ENCODE peak calls at places on chromosomes 2 and 18, in ten cellular contexts. One of them, this sample, is unnamed.

GRCh38 chr2:109475531-109476210 is 138.1 kb downstream of the SEPTIN10 start:
- DNase-seq in GM20000: no peak
- DNase-seq in stimulated activated CD4-positive, alpha-beta T cell treated with anti-CD3 and anti-CD28 coated beads, Interleukin-2, amount 100 ng/mL, for 24 hours: no peak
- DNase-seq in T47D: no peak
- DNase-seq in CD4-positive, alpha-beta T cell: no peak
- DNase-seq in astrocyte of the spinal cord: peak
- DNase-seq in HT1080: peak
- DNase-seq in amniotic stem cell: no peak
- DNase-seq in GM04504: peak
- DNase-seq in iris pigment epithelial cell: peak
- DNase-seq in this sample: no peak

GRCh38 chr2:175430236-175430635 is 248.7 kb upstream of the ATP5MC3 start:
- DNase-seq in astrocyte of the spinal cord: no peak
- DNase-seq in HT1080: no peak
- DNase-seq in GM20000: no peak
- DNase-seq in amniotic stem cell: no peak
- DNase-seq in stimulated activated CD4-positive, alpha-beta T cell treated with anti-CD3 and anti-CD28 coated beads, Interleukin-2, amount 100 ng/mL, for 24 hours: no peak
- DNase-seq in GM04504: no peak
- DNase-seq in CD4-positive, alpha-beta T cell: no peak
- DNase-seq in T47D: no peak
- DNase-seq in iris pigment epithelial cell: no peak
- DNase-seq in this sample: no peak

GRCh38 chr2:134201559-134201958 is 52.3 kb upstream of the MGAT5 start:
- DNase-seq in GM04504: no peak
- DNase-seq in amniotic stem cell: no peak
- DNase-seq in HT1080: no peak
- DNase-seq in astrocyte of the spinal cord: no peak
- DNase-seq in CD4-positive, alpha-beta T cell: no peak
- DNase-seq in iris pigment epithelial cell: no peak
- DNase-seq in GM20000: no peak
- DNase-seq in T47D: no peak
- DNase-seq in stimulated activated CD4-positive, alpha-beta T cell treated with anti-CD3 and anti-CD28 coated beads, Interleukin-2, amount 100 ng/mL, for 24 hours: no peak
- DNase-seq in this sample: no peak

GRCh38 chr2:57892920-57893319 is 153.7 kb upstream of the VRK2 start:
- DNase-seq in GM20000: peak
- DNase-seq in CD4-positive, alpha-beta T cell: no peak
- DNase-seq in stimulated activated CD4-positive, alpha-beta T cell treated with anti-CD3 and anti-CD28 coated beads, Interleukin-2, amount 100 ng/mL, for 24 hours: no peak
- DNase-seq in iris pigment epithelial cell: no peak
- DNase-seq in astrocyte of the spinal cord: no peak
- DNase-seq in amniotic stem cell: no peak
- DNase-seq in GM04504: no peak
- DNase-seq in HT1080: no peak
- DNase-seq in T47D: no peak
- DNase-seq in this sample: no peak

GRCh38 chr2:149143734-149144133 is 105.2 kb downstream of the LYPD6B start:
- DNase-seq in stimulated activated CD4-positive, alpha-beta T cell treated with anti-CD3 and anti-CD28 coated beads, Interleukin-2, amount 100 ng/mL, for 24 hours: no peak
- DNase-seq in GM20000: no peak
- DNase-seq in astrocyte of the spinal cord: peak
- DNase-seq in iris pigment epithelial cell: peak
- DNase-seq in GM04504: no peak
- DNase-seq in CD4-positive, alpha-beta T cell: no peak
- DNase-seq in T47D: no peak
- DNase-seq in HT1080: peak
- DNase-seq in amniotic stem cell: no peak
- DNase-seq in this sample: no peak

GRCh38 chr2:225584821-225585220 is 185.3 kb downstream of the NYAP2 start:
- DNase-seq in CD4-positive, alpha-beta T cell: no peak
- DNase-seq in HT1080: no peak
- DNase-seq in amniotic stem cell: no peak
- DNase-seq in stimulated activated CD4-positive, alpha-beta T cell treated with anti-CD3 and anti-CD28 coated beads, Interleukin-2, amount 100 ng/mL, for 24 hours: no peak
- DNase-seq in GM04504: no peak
- DNase-seq in T47D: no peak
- DNase-seq in GM20000: no peak
- DNase-seq in iris pigment epithelial cell: no peak
- DNase-seq in astrocyte of the spinal cord: no peak
- DNase-seq in this sample: no peak

GRCh38 chr18:845152-845819 is 33.2 kb upstream of the YES1 start:
- DNase-seq in astrocyte of the spinal cord: peak
- DNase-seq in HT1080: peak
- DNase-seq in iris pigment epithelial cell: peak
- DNase-seq in GM04504: peak
- DNase-seq in CD4-positive, alpha-beta T cell: no peak
- DNase-seq in stimulated activated CD4-positive, alpha-beta T cell treated with anti-CD3 and anti-CD28 coated beads, Interleukin-2, amount 100 ng/mL, for 24 hours: no peak
- DNase-seq in amniotic stem cell: no peak
- DNase-seq in T47D: peak
- DNase-seq in GM20000: no peak
- DNase-seq in this sample: no peak

GRCh38 chr2:129777146-129777545 is 202.3 kb upstream of the RAB6C start:
- DNase-seq in stimulated activated CD4-positive, alpha-beta T cell treated with anti-CD3 and anti-CD28 coated beads, Interleukin-2, amount 100 ng/mL, for 24 hours: no peak
- DNase-seq in HT1080: no peak
- DNase-seq in amniotic stem cell: no peak
- DNase-seq in iris pigment epithelial cell: no peak
- DNase-seq in T47D: no peak
- DNase-seq in CD4-positive, alpha-beta T cell: no peak
- DNase-seq in astrocyte of the spinal cord: no peak
- DNase-seq in GM04504: no peak
- DNase-seq in GM20000: no peak
- DNase-seq in this sample: no peak

GRCh38 chr18:63889641-63890040 is 2.1 kb downstream of the SERPINB2 start:
- DNase-seq in HT1080: no peak
- DNase-seq in T47D: no peak
- DNase-seq in CD4-positive, alpha-beta T cell: no peak
- DNase-seq in GM20000: no peak
- DNase-seq in iris pigment epithelial cell: no peak
- DNase-seq in amniotic stem cell: no peak
- DNase-seq in GM04504: no peak
- DNase-seq in astrocyte of the spinal cord: no peak
- DNase-seq in stimulated activated CD4-positive, alpha-beta T cell treated with anti-CD3 and anti-CD28 coated beads, Interleukin-2, amount 100 ng/mL, for 24 hours: no peak
- DNase-seq in this sample: no peak

GRCh38 chr18:24234330-24234729 is 95.5 kb downstream of the CABYR start:
- DNase-seq in amniotic stem cell: no peak
- DNase-seq in iris pigment epithelial cell: peak
- DNase-seq in GM04504: no peak
- DNase-seq in T47D: no peak
- DNase-seq in astrocyte of the spinal cord: no peak
- DNase-seq in stimulated activated CD4-positive, alpha-beta T cell treated with anti-CD3 and anti-CD28 coated beads, Interleukin-2, amount 100 ng/mL, for 24 hours: no peak
- DNase-seq in CD4-positive, alpha-beta T cell: no peak
- DNase-seq in HT1080: no peak
- DNase-seq in GM20000: no peak
- DNase-seq in this sample: no peak

GRCh38 chr2:166057363-166058169 is 70.3 kb downstream of the SCN1A start:
- DNase-seq in T47D: peak
- DNase-seq in GM20000: peak
- DNase-seq in GM04504: peak
- DNase-seq in HT1080: peak
- DNase-seq in astrocyte of the spinal cord: peak
- DNase-seq in stimulated activated CD4-positive, alpha-beta T cell treated with anti-CD3 and anti-CD28 coated beads, Interleukin-2, amount 100 ng/mL, for 24 hours: no peak
- DNase-seq in amniotic stem cell: no peak
- DNase-seq in CD4-positive, alpha-beta T cell: no peak
- DNase-seq in iris pigment epithelial cell: peak
- DNase-seq in this sample: no peak

GRCh38 chr2:38215993-38216392 is 140.0 kb upstream of the CYP1B1 start:
- DNase-seq in stimulated activated CD4-positive, alpha-beta T cell treated with anti-CD3 and anti-CD28 coated beads, Interleukin-2, amount 100 ng/mL, for 24 hours: no peak
- DNase-seq in astrocyte of the spinal cord: peak
- DNase-seq in iris pigment epithelial cell: peak
- DNase-seq in GM04504: no peak
- DNase-seq in CD4-positive, alpha-beta T cell: no peak
- DNase-seq in amniotic stem cell: no peak
- DNase-seq in T47D: peak
- DNase-seq in HT1080: no peak
- DNase-seq in GM20000: no peak
- DNase-seq in this sample: no peak

GRCh38 chr2:56179931-56180330 is 3.9 kb upstream of the CCDC85A start:
- DNase-seq in HT1080: no peak
- DNase-seq in T47D: no peak
- DNase-seq in CD4-positive, alpha-beta T cell: no peak
- DNase-seq in iris pigment epithelial cell: no peak
- DNase-seq in GM20000: no peak
- DNase-seq in astrocyte of the spinal cord: no peak
- DNase-seq in amniotic stem cell: no peak
- DNase-seq in GM04504: no peak
- DNase-seq in stimulated activated CD4-positive, alpha-beta T cell treated with anti-CD3 and anti-CD28 coated beads, Interleukin-2, amount 100 ng/mL, for 24 hours: no peak
- DNase-seq in this sample: no peak

GRCh38 chr2:99598435-99598834 is 108.6 kb upstream of the REV1 start:
- DNase-seq in T47D: no peak
- DNase-seq in GM20000: no peak
- DNase-seq in CD4-positive, alpha-beta T cell: no peak
- DNase-seq in HT1080: no peak
- DNase-seq in stimulated activated CD4-positive, alpha-beta T cell treated with anti-CD3 and anti-CD28 coated beads, Interleukin-2, amount 100 ng/mL, for 24 hours: no peak
- DNase-seq in astrocyte of the spinal cord: no peak
- DNase-seq in iris pigment epithelial cell: no peak
- DNase-seq in GM04504: no peak
- DNase-seq in amniotic stem cell: no peak
- DNase-seq in this sample: no peak

GRCh38 chr2:71360434-71360975 is 28.9 kb downstream of the ZNF638 start:
- DNase-seq in T47D: no peak
- DNase-seq in GM04504: no peak
- DNase-seq in stimulated activated CD4-positive, alpha-beta T cell treated with anti-CD3 and anti-CD28 coated beads, Interleukin-2, amount 100 ng/mL, for 24 hours: no peak
- DNase-seq in iris pigment epithelial cell: no peak
- DNase-seq in CD4-positive, alpha-beta T cell: no peak
- DNase-seq in amniotic stem cell: no peak
- DNase-seq in HT1080: no peak
- DNase-seq in GM20000: no peak
- DNase-seq in astrocyte of the spinal cord: no peak
- DNase-seq in this sample: no peak

GRCh38 chr18:48623468-48624220 is 84.8 kb downstream of the CTIF start:
- DNase-seq in CD4-positive, alpha-beta T cell: no peak
- DNase-seq in GM20000: no peak
- DNase-seq in astrocyte of the spinal cord: peak
- DNase-seq in iris pigment epithelial cell: peak
- DNase-seq in HT1080: peak
- DNase-seq in GM04504: peak
- DNase-seq in amniotic stem cell: peak
- DNase-seq in T47D: peak
- DNase-seq in stimulated activated CD4-positive, alpha-beta T cell treated with anti-CD3 and anti-CD28 coated beads, Interleukin-2, amount 100 ng/mL, for 24 hours: no peak
- DNase-seq in this sample: no peak

This sample was measured in transverse colon.